ENCODE peak calls at places on chromosome 12, in five cellular contexts. Y is neuronal stem cell, A is H1, V is H9, U is mesenchymal stem cell. X is an unnamed sample.

GRCh38 chr12:56032006-56032405 is 9.7 kb upstream of the RPS26 start:
- DNase-seq in Y (no peak), A (no peak), V (no peak), U (no peak), X (no peak)

GRCh38 chr12:7837366-7837765 is 35.3 kb downstream of the SLC2A14 start:
- DNase-seq in Y (no peak), A (no peak), V (no peak), U (no peak), X (peak; percentile 59)

GRCh38 chr12:106245767-106246166 is 2.1 kb downstream of the CKAP4 start:
- DNase-seq in Y (no peak), A (no peak), V (peak; percentile 26), U (peak; percentile 77), X (peak; percentile 84)

GRCh38 chr12:57727758-57728395 is 10.7 kb downstream of the AGAP2 start:
- DNase-seq in Y (no peak), A (no peak), V (peak; percentile 89), U (no peak), X (peak; percentile 66)

GRCh38 chr12:120669055-120669828 is 17.7 kb upstream of the MLEC start:
- DNase-seq in Y (no peak), A (no peak), V (peak; percentile 63), U (no peak), X (no peak)

GRCh38 chr12:96136129-96136528 is 58.0 kb upstream of the ELK3 start:
- DNase-seq in Y (no peak), A (no peak), V (no peak), U (peak; percentile 42), X (no peak)

GRCh38 chr12:50132505-50133135 is 20.6 kb downstream of the COX14 start:
- DNase-seq in Y (no peak), A (no peak), V (no peak), U (peak; percentile 43), X (no peak)

GRCh38 chr12:10638728-10639127 is 25.3 kb upstream of the MAGOHB start:
- DNase-seq in Y (no peak), A (no peak), V (no peak), U (no peak), X (no peak)

GRCh38 chr12:116153983-116154382 is 123.5 kb downstream of the MED13L start:
- DNase-seq in Y (peak; percentile 31), A (no peak), V (no peak), U (no peak), X (no peak)

GRCh38 chr12:17372508-17372907 is 717.5 kb downstream of the RERGL start:
- DNase-seq in Y (no peak), A (no peak), V (no peak), U (no peak), X (no peak)

GRCh38 chr12:84642201-84642600 is 270.4 kb downstream of the SLC6A15 start:
- DNase-seq in Y (no peak), A (no peak), V (no peak), U (no peak), X (no peak)

GRCh38 chr12:75526655-75527511 is 15.5 kb upstream of the KRR1 start:
- DNase-seq in Y (peak; percentile 24), A (no peak), V (peak; percentile 45), U (peak; percentile 76), X (peak; percentile 76)

GRCh38 chr12:120453977-120454376 is 7.7 kb downstream of the GATC start:
- DNase-seq in Y (no peak), A (no peak), V (no peak), U (peak; percentile 49), X (no peak)

GRCh38 chr12:80031229-80031628 is 68.1 kb upstream of the OTOGL start:
- DNase-seq in Y (no peak), A (no peak), V (no peak), U (no peak), X (no peak)

GRCh38 chr12:459430-460258 is at the start of gene B4GALNT3:
- DNase-seq in Y (peak; percentile 57), A (no peak), V (peak; percentile 92), U (peak; percentile 20), X (peak; percentile 71)

GRCh38 chr12:96989916-96990315 is 82.9 kb downstream of the NEDD1 start:
- DNase-seq in Y (peak; percentile 57), A (no peak), V (peak; percentile 68), U (no peak), X (peak; percentile 43)

GRCh38 chr12:54147186-54147585 is 41.6 kb downstream of the SMUG1 start:
- DNase-seq in Y (no peak), A (no peak), V (no peak), U (no peak), X (no peak)

GRCh38 chr12:69639400-69640016 is 28.8 kb upstream of the LRRC10 start:
- DNase-seq in Y (peak; percentile 54), A (peak; percentile 36), V (peak; percentile 85), U (peak; percentile 69), X (peak; percentile 65)

GRCh38 chr12:67034110-67034879 is 234.9 kb upstream of the CAND1 start:
- DNase-seq in Y (no peak), A (no peak), V (no peak), U (no peak), X (peak; percentile 91)

GRCh38 chr12:105330938-105331804 is 680 bp downstream of the C12orf75 start:
- DNase-seq in Y (no peak), A (no peak), V (no peak), U (peak; percentile 39), X (no peak)

GRCh38 chr12:102396276-102396675 is 84.1 kb downstream of the IGF1 start:
- DNase-seq in Y (no peak), A (no peak), V (no peak), U (no peak), X (no peak)

GRCh38 chr12:84738481-84738972 is 174.1 kb downstream of the SLC6A15 start:
- DNase-seq in Y (no peak), A (no peak), V (no peak), U (peak; percentile 58), X (no peak)

GRCh38 chr12:101051901-101052550 is 158.0 kb downstream of the SLC5A8 start:
- DNase-seq in Y (no peak), A (no peak), V (no peak), U (peak; percentile 87), X (peak; percentile 80)

GRCh38 chr12:461425-461824 is 1.7 kb downstream of the B4GALNT3 start:
- DNase-seq in Y (no peak), A (no peak), V (no peak), U (no peak), X (no peak)

GRCh38 chr12:123478762-123479161 is 20.8 kb downstream of the SNRNP35 start:
- DNase-seq in Y (no peak), A (no peak), V (no peak), U (no peak), X (no peak)

GRCh38 chr12:58314610-58315009 is 373.2 kb downstream of the ATP23 start:
- DNase-seq in Y (no peak), A (no peak), V (no peak), U (peak; percentile 90), X (peak; percentile 84)

GRCh38 chr12:78018146-78018910 is 187.6 kb downstream of the NAV3 start:
- DNase-seq in Y (peak; percentile 69), A (no peak), V (no peak), U (peak; percentile 29), X (no peak)

GRCh38 chr12:6494351-6494743 is 445 bp downstream of the NCAPD2 start:
- DNase-seq in Y (no peak), A (no peak), V (no peak), U (no peak), X (no peak)

GRCh38 chr12:57770734-57771133 is 1.2 kb downstream of the METTL1 start:
- DNase-seq in Y (no peak), A (no peak), V (no peak), U (no peak), X (no peak)

GRCh38 chr12:126093911-126094310 is 1028.7 kb downstream of the AACS start:
- DNase-seq in Y (peak; percentile 33), A (no peak), V (peak; percentile 77), U (no peak), X (no peak)

GRCh38 chr12:54723653-54724256 is 75.6 kb upstream of the DCD start:
- DNase-seq in Y (no peak), A (no peak), V (peak; percentile 46), U (peak; percentile 29), X (peak; percentile 59)

GRCh38 chr12:95574799-95575452 is 23.6 kb upstream of the USP44 start:
- DNase-seq in Y (no peak), A (no peak), V (no peak), U (peak; percentile 60), X (no peak)

GRCh38 chr12:112096667-112097066 is 11.9 kb downstream of the NAA25 start:
- DNase-seq in Y (no peak), A (no peak), V (no peak), U (peak; percentile 77), X (peak; percentile 54)

GRCh38 chr12:125228519-125229260 is 163.5 kb downstream of the AACS start:
- DNase-seq in Y (peak; percentile 29), A (no peak), V (peak; percentile 79), U (no peak), X (no peak)

GRCh38 chr12:26936559-26937442 is 980 bp downstream of the INTS13 start:
- DNase-seq in Y (no peak), A (no peak), V (no peak), U (peak; percentile 13), X (no peak)
- H2AFZ ChIP-seq in Y (peak overlapping the region; percentile 98), A (peak overlapping the region; percentile 92), V (no peak overlapping the region), U (no peak overlapping the region), X (no peak overlapping the region)

DNA sequence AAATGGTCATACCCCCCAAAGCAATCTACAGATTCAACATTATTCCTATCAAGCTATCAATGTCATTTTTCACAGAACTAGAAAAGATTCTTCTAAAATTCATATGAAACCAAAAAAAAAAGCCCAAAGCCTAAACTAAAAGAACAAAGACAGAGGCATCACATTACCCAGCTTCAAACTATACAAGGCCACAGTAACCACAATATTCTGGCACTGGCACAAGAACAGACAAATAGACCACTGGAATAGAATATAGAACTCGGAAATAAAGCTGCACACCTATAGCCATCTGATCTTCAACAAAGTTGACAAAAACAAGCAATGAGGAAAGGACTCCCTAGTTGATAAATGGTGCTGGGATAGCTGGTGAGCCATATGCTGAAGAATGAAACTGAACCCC is 89.2 kb upstream of the PCED1B start:
- DNase-seq in Y (no peak), A (no peak), V (no peak), U (no peak), X (no peak)
- H2BK12ac ChIP-seq in Y (no peak overlapping the region), A (no peak overlapping the region), V (no peak overlapping the region), U (no peak overlapping the region), X (no peak overlapping the region)

GRCh38 chr12:129150721-129151120 is 297.4 kb downstream of the GLT1D1 start:
- DNase-seq in Y (no peak), A (no peak), V (no peak), U (no peak), X (no peak)

DNA sequence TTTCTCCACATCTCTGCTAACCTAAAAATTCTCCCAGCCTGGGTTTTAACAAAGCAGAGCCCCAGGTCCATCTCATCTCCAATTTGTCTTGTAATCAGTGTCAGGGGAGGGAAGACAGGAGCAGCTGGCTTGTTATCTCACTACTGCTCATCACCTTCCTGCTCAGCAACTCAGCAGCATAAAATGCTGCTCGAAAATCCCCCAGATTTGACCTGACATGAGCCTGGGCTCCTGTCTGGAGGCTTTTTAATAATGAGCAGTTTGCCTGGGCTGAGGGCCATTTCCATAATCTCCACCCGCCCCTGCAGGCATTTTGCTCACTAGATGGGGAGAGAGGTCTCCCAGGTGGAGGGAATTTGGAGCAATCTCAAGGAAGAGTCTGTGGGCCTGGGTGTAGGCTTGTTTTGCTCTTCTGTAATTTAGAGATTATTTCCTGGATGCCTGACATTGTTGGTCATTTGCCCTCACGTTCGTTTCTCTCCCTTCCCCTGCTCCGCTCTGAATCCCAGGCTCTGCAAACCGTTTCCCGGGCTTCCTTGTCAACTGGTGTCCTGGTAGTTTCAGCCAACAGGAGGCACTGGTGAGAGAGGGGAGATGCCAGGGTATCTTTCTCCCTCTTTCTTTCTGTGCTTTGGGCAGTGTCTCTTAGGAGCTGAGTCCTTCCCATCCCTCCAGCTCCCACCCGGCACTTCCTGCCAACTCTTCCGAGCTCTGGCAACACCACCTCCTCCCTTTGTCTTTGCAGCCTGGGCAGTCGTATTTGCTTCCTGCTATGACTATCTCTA is 299.2 kb downstream of the GLT1D1 start:
- DNase-seq in Y (no peak), A (no peak), V (peak; percentile 73), U (no peak), X (no peak)
- H2BK120ac ChIP-seq in Y (no peak overlapping the region), A (no peak overlapping the region), V (no peak overlapping the region), U (no peak overlapping the region), X (no peak overlapping the region)

GRCh38 chr12:48972213-48973021 is 882 bp upstream of the WNT10B start:
- DNase-seq in Y (no peak), A (no peak), V (peak; percentile 68), U (peak; percentile 58), X (peak; percentile 30)
- H2AFZ ChIP-seq in Y (no peak overlapping the region), A (no peak overlapping the region), V (no peak overlapping the region), U (peak overlapping the region; percentile 32), X (no peak overlapping the region)